ENCODE peak calls at places on chromosomes 5 and 9, in ten cellular contexts. V is Caco-2; J is AG04450; Z is epithelial cell of esophagus; U is CD8-positive, alpha-beta T cell; B is stomach; R is fibroblast of lung; W is choroid plexus epithelial cell; X is A673; N is lung. G is an unnamed sample.

GRCh38 chr5:110916373-110917049 is 155.0 kb upstream of the TSLP start:
- DNase-seq in W (peak; percentile 97), X (peak; percentile 43), J (peak; percentile 89), R (peak; percentile 94), Z (peak; percentile 80), B (no peak), V (no peak), N (no peak), U (no peak), G (peak; percentile 90)

GRCh38 chr5:132253452-132254320 is 3.8 kb upstream of the PDLIM4 start:
- DNase-seq in V (peak; percentile 14), Z (peak; percentile 30), J (no peak), X (no peak), W (no peak), U (no peak), N (no peak), B (no peak), R (no peak), G (no peak)

GRCh38 chr5:90056911-90057705 is 352.4 kb downstream of the CETN3 start:
- DNase-seq in B (no peak), X (no peak), V (no peak), Z (no peak), R (no peak), W (no peak), J (no peak), U (no peak), N (no peak), G (no peak)

GRCh38 chr5:121940741-121941140 is 21.0 kb upstream of the SRFBP1 start:
- DNase-seq in J (no peak), N (no peak), U (no peak), W (no peak), Z (no peak), V (no peak), X (no peak), R (no peak), B (no peak), G (no peak)

GRCh38 chr9:126125577-126125976 is 201.1 kb upstream of the MVB12B start:
- DNase-seq in W (no peak), J (no peak), X (no peak), U (no peak), B (no peak), Z (no peak), V (no peak), N (peak; percentile 28), R (no peak), G (no peak)

GRCh38 chr9:114894801-114895433 is 35.5 kb downstream of the TNFSF8 start:
- DNase-seq in J (peak; percentile 98), R (peak; percentile 97), B (no peak), W (peak; percentile 95), V (no peak), N (no peak), U (no peak), X (peak; percentile 72), Z (peak; percentile 90), G (peak; percentile 98)

GRCh38 chr5:95924720-95925119 is 36.9 kb downstream of the ELL2 start:
- DNase-seq in Z (peak; percentile 95), U (no peak), N (no peak), J (no peak), V (peak; percentile 60), W (peak; percentile 90), R (peak; percentile 87), B (no peak), X (no peak), G (no peak)

GRCh38 chr9:73210886-73211285 is 59.2 kb downstream of the ANXA1 start:
- DNase-seq in U (no peak), X (no peak), R (no peak), B (no peak), Z (no peak), J (no peak), V (no peak), N (no peak), W (no peak), G (no peak)

GRCh38 chr5:68214472-68215207 is 916 bp upstream of the PIK3R1 start:
- DNase-seq in Z (peak; percentile 7), U (no peak), X (peak; percentile 38), B (no peak), J (no peak), R (peak; percentile 39), W (peak; percentile 47), V (no peak), N (no peak), G (no peak)

GRCh38 chr9:83649080-83649479 is 26.1 kb downstream of the IDNK start:
- DNase-seq in N (peak; percentile 65), X (peak; percentile 65), R (peak; percentile 31), V (peak; percentile 59), Z (peak; percentile 54), J (no peak), W (peak; percentile 63), B (peak; percentile 74), U (peak; percentile 68), G (peak; percentile 51)

GRCh38 chr5:20360243-20360642 is 372.2 kb upstream of the CDH18 start:
- DNase-seq in Z (no peak), W (no peak), N (no peak), R (no peak), U (no peak), B (no peak), X (no peak), J (no peak), V (no peak), G (no peak)

GRCh38 chr5:139251281-139251687 is 42.3 kb upstream of the MATR3 start:
- DNase-seq in X (no peak), U (no peak), N (no peak), R (no peak), B (no peak), W (no peak), J (no peak), V (no peak), Z (no peak), G (no peak)

GRCh38 chr5:10521466-10522223 is 42.2 kb upstream of the ANKRD33B start:
- DNase-seq in X (no peak), J (no peak), Z (no peak), W (no peak), N (no peak), V (no peak), B (no peak), U (no peak), R (no peak), G (no peak)
- TF ChIP-seq CTCF in X (peak; percentile 50), J (peak; percentile 49), Z (peak; percentile 41), W (peak; percentile 50), N (no peak), V (peak; percentile 12), B (no peak), U (no peak), R (no peak), G (peak; percentile 49)

GRCh38 chr9:5843450-5844249 is 10.7 kb upstream of the ERMP1 start:
- DNase-seq in X (peak; percentile 51), B (no peak), J (no peak), R (peak; percentile 18), N (no peak), V (peak; percentile 66), U (no peak), Z (no peak), W (peak; percentile 64), G (peak; percentile 45)

GRCh38 chr9:5842926-5843325 is 10.0 kb upstream of the ERMP1 start:
- DNase-seq in U (no peak), V (no peak), B (no peak), Z (no peak), R (no peak), N (no peak), J (no peak), X (no peak), W (no peak), G (no peak)

GRCh38 chr9:5835808-5836207 is 2.9 kb upstream of the ERMP1 start:
- DNase-seq in Z (no peak), X (no peak), N (no peak), J (no peak), V (no peak), B (no peak), W (no peak), U (no peak), R (no peak), G (no peak)

GRCh38 chr9:5838884-5839571 is 6.1 kb upstream of the ERMP1 start:
- DNase-seq in V (peak; percentile 84), J (no peak), U (no peak), R (peak; percentile 31), N (peak; percentile 52), B (peak; percentile 69), X (no peak), W (peak; percentile 55), Z (peak; percentile 90), G (peak; percentile 65)

DNA sequence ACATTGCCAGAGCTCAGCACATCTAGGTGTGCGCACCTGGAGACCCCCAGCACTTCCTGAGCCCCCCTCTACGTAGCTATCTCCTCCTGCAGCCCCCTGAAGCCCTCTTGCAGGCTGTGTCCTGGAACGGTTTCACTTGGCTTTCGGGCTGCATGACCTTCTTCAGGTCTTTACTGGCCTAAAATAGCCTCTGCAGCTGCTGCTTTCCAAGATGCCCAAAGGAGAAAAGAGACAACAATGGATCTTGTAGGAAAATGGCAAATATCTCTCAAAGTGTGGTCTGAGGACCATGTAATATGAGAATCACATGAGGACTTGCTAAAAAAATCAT is 6.6 kb upstream of the ERMP1 start:
- DNase-seq in J (no peak), W (no peak), U (no peak), V (no peak), X (no peak), R (no peak), N (no peak), Z (no peak), B (no peak), G (no peak)
- H3K4me3 ChIP-seq in J (no peak overlapping the region), W (no peak overlapping the region), U (no peak overlapping the region), V (no peak overlapping the region), X (no peak overlapping the region), R (no peak overlapping the region), N (no peak overlapping the region), Z (no peak overlapping the region), B (no peak overlapping the region), G (no peak overlapping the region)

DNA sequence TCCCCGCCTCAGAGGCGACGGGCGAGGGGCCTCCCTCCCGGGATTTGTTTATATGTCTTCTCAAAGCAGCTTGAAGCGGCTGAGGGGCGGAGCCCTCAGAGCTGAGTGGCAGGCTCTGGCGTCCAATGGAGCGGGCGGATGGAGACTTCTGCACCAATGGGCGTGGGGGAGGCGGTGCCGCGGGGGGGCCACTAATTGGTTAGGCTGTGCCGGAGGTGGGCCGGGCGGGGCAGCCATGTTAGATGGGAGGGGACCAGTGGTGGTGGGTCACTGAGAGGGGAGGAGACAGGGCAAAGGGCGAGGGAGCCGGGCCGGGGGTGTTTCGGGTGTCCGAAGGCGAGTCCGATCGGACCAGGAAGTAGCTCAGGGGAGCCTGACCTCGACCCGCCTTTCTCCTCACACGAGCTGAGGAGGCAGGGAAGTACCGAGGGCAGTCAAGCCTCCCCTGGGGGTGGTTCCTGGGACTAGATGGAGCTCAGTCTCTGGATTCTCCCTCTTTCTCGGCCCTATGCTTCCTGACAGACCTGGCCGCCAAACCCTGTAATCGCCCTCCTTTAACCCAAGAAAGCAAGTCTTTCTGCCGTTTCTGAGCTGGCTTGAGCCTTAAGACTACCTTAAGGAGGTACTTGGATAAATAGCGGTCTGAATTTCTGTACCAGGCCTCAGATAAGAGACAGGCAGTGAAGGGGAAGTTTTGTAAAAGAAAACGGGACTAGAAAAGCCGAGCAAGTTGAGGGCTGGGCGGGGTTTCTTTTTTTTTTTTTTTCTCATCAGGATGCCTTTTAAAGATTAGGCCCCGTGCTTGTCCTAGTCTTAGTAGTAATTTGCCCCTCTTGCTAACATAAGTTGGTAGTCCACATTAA is 1.1 kb downstream of the CREBRF start:
- DNase-seq in N (peak; percentile 99), V (peak; percentile 100), J (peak; percentile 97), W (peak; percentile 99), X (peak; percentile 97), B (peak; percentile 99), R (peak; percentile 98), Z (peak; percentile 99), U (peak; percentile 98), G (peak; percentile 98)
- TF ChIP-seq CTCF in N (no peak), V (peak; percentile 30), J (peak; percentile 35), W (peak; percentile 35), X (no peak), B (no peak), R (no peak), Z (peak; percentile 25), U (no peak), G (peak; percentile 11)

GRCh38 chr5:159864885-159865622 is 51.2 kb upstream of the ADRA1B start:
- DNase-seq in B (no peak), X (no peak), W (no peak), Z (no peak), V (no peak), J (no peak), N (no peak), U (no peak), R (peak; percentile 92), G (peak; percentile 79)
- H3K4me3 ChIP-seq in B (no peak overlapping the region), X (no peak overlapping the region), W (no peak overlapping the region), Z (no peak overlapping the region), V (no peak overlapping the region), J (no peak overlapping the region), N (no peak overlapping the region), U (no peak overlapping the region), R (no peak overlapping the region), G (peak overlapping the region; percentile 38)